ENCODE peak calls at places on chromosomes 1 and 21, in nine cellular contexts. I is amniotic stem cell; P is suprapubic skin; N is Right ventricle myocardium superior; L is occipital lobe; R is AML-193; D is HCEC 1CT; H is stimulated activated CD4-positive, alpha-beta T cell treated with anti-CD3 and anti-CD28 coated beads, TNF-alpha, amount 100 ng/mL, for 24 hours; C is endothelial cell. U is an unnamed sample.

GRCh38 chr1:83511327-83511726 is 487.6 kb downstream of the TTLL7 start:
- DNase-seq in R (no peak), L (no peak), H (no peak), D (no peak), N (no peak), C (no peak), P (no peak), I (no peak), U (no peak)

GRCh38 chr1:8120693-8121260 is 94.7 kb upstream of the ERRFI1 start:
- DNase-seq in R (no peak), L (no peak), D (no peak), I (no peak), P (no peak), C (no peak), N (no peak), H (no peak), U (no peak)

GRCh38 chr1:173479649-173480048 is 2.5 kb downstream of the PRDX6 start:
- DNase-seq in C (no peak), I (no peak), D (no peak), H (no peak), N (no peak), L (no peak), R (no peak), P (no peak), U (no peak)

GRCh38 chr21:43876605-43877004 is 11.6 kb downstream of the AGPAT3 start:
- DNase-seq in D (no peak), L (no peak), R (no peak), N (no peak), H (no peak), P (no peak), C (no peak), I (no peak), U (no peak)

GRCh38 chr1:217562229-217562878 is 68.5 kb downstream of the GPATCH2 start:
- DNase-seq in I (no peak), R (no peak), L (no peak), H (no peak), P (no peak), N (no peak), C (no peak), D (peak), U (peak)

GRCh38 chr1:205434738-205435137 is 12.9 kb upstream of the LEMD1 start:
- DNase-seq in L (no peak), D (no peak), N (no peak), P (no peak), I (no peak), R (no peak), C (no peak), H (no peak), U (no peak)

GRCh38 chr1:185156321-185156853 is 366 bp downstream of the TRMT1L start:
- DNase-seq in D (peak), H (no peak), R (peak), N (no peak), I (no peak), C (no peak), P (no peak), L (no peak), U (no peak)

GRCh38 chr21:32270748-32271147 is 8.1 kb downstream of the MIS18A start:
- DNase-seq in P (no peak), N (no peak), L (no peak), C (no peak), H (no peak), R (no peak), D (no peak), I (no peak), U (no peak)

GRCh38 chr1:29532741-29533140 is 296.4 kb downstream of the PTPRU start:
- DNase-seq in I (no peak), R (no peak), H (no peak), C (no peak), D (no peak), L (no peak), P (peak), N (no peak), U (no peak)

GRCh38 chr1:88891318-88892145 is at the start of gene GTF2B:
- DNase-seq in N (peak), I (peak), R (peak), P (peak), D (peak), C (peak), L (peak), H (peak), U (peak)

GRCh38 chr21:33801424-33802405 is 113.9 kb downstream of the ATP5PO start:
- DNase-seq in C (no peak), N (no peak), L (no peak), H (no peak), D (peak), P (no peak), I (peak), R (no peak), U (peak)

GRCh38 chr1:179141592-179142244 is 59.8 kb downstream of the TOR3A start:
- DNase-seq in P (no peak), C (no peak), N (no peak), I (peak), D (peak), H (no peak), R (no peak), L (no peak), U (peak)

GRCh38 chr1:153805042-153805745 is 30.0 kb downstream of the SLC27A3 start:
- DNase-seq in N (no peak), I (peak), R (peak), P (no peak), H (peak), D (peak), C (no peak), L (no peak), U (peak)

GRCh38 chr1:41412748-41413147 is 51.5 kb downstream of the FOXO6 start:
- DNase-seq in I (no peak), R (no peak), L (no peak), H (no peak), C (no peak), P (no peak), D (no peak), N (no peak), U (no peak)

GRCh38 chr1:85583355-85584263 is 3.0 kb downstream of the CCN1 start:
- DNase-seq in R (no peak), H (no peak), P (no peak), L (no peak), D (no peak), N (no peak), I (no peak), C (no peak), U (no peak)

GRCh38 chr21:36845070-36845469 is 121.4 kb downstream of the HLCS start:
- DNase-seq in D (no peak), P (no peak), R (no peak), H (no peak), C (no peak), N (no peak), I (no peak), L (no peak), U (no peak)

GRCh38 chr1:45050931-45051748 is 39.1 kb downstream of the UROD start:
- DNase-seq in N (no peak), I (no peak), C (no peak), L (no peak), R (no peak), H (no peak), D (no peak), P (no peak), U (no peak)